ENCODE peak calls at places on chromosomes 2 and 18, in four cellular contexts. A, G, E and Y are unnamed samples.

GRCh38 chr2:127526142-127526939 is at the start of gene IWS1:
- DNase-seq in A (peak), G (peak), E (peak), Y (peak)

GRCh38 chr2:29431485-29431884 is 316.3 kb downstream of the CLIP4 start:
- DNase-seq in A (no peak), G (no peak), E (no peak), Y (no peak)

GRCh38 chr18:66951750-66952149 is 347.9 kb upstream of the CDH19 start:
- DNase-seq in A (no peak), G (no peak), E (no peak), Y (no peak)

GRCh38 chr2:76427447-76427846 is 716.7 kb upstream of the GCFC2 start:
- DNase-seq in A (no peak), G (no peak), E (no peak), Y (no peak)

GRCh38 chr2:237664151-237664550 is 36.8 kb downstream of the LRRFIP1 start:
- DNase-seq in A (no peak), G (no peak), E (no peak), Y (no peak)

GRCh38 chr2:45669109-45669508 is 17.6 kb downstream of the PRKCE start:
- DNase-seq in A (no peak), G (no peak), E (no peak), Y (no peak)

GRCh38 chr18:58831610-58832009 is 33.1 kb upstream of the ZNF532 start:
- DNase-seq in A (no peak), G (peak), E (no peak), Y (no peak)

GRCh38 chr2:174025271-174026121 is 60.3 kb upstream of the SP3 start:
- DNase-seq in A (no peak), G (no peak), E (no peak), Y (no peak)

GRCh38 chr2:12352891-12353290 is 363.8 kb upstream of the TRIB2 start:
- DNase-seq in A (no peak), G (no peak), E (peak), Y (peak)

GRCh38 chr18:22840606-22841144 is 92.5 kb upstream of the RBBP8 start:
- DNase-seq in A (no peak), G (no peak), E (no peak), Y (no peak)

GRCh38 chr2:239390546-239391285 is 10.1 kb downstream of the HDAC4 start:
- DNase-seq in A (no peak), G (no peak), E (no peak), Y (no peak)

GRCh38 chr2:238713234-238713832 is 134.6 kb upstream of the TWIST2 start:
- DNase-seq in A (no peak), G (no peak), E (no peak), Y (no peak)

GRCh38 chr2:23618265-23618664 is 233.3 kb downstream of the KLHL29 start:
- DNase-seq in A (no peak), G (no peak), E (no peak), Y (no peak)

GRCh38 chr2:69012310-69013122 is 463 bp upstream of the ANTXR1 start:
- DNase-seq in A (peak), G (peak), E (peak), Y (peak)

GRCh38 chr2:74548285-74548918 is 5.3 kb downstream of the LOXL3 start:
- DNase-seq in A (no peak), G (no peak), E (no peak), Y (peak)

GRCh38 chr2:121839584-121839983 is 84.1 kb downstream of the TSN start:
- DNase-seq in A (no peak), G (no peak), E (no peak), Y (no peak)

GRCh38 chr18:74990563-74991081 is 218.3 kb downstream of the PTGR3 start:
- DNase-seq in A (no peak), G (no peak), E (peak), Y (no peak)

GRCh38 chr2:181305151-181306123 is 151.7 kb upstream of the ITGA4 start:
- DNase-seq in A (no peak), G (no peak), E (no peak), Y (no peak)

GRCh38 chr2:219486424-219486959 is 12.2 kb upstream of the GMPPA start:
- DNase-seq in A (no peak), G (no peak), E (no peak), Y (no peak)

GRCh38 chr2:3406501-3406900 is 27.0 kb downstream of the TRAPPC12 start:
- DNase-seq in A (no peak), G (no peak), E (no peak), Y (no peak)

GRCh38 chr18:34929336-34929780 is 111.9 kb upstream of the MAPRE2 start:
- DNase-seq in A (no peak), G (peak), E (peak), Y (peak)

GRCh38 chr2:50582164-50582563 is 449.8 kb downstream of the NRXN1 start:
- DNase-seq in A (no peak), G (no peak), E (peak), Y (no peak)

GRCh38 chr18:49728542-49728941 is 84.8 kb downstream of the ACAA2 start:
- DNase-seq in A (no peak), G (peak), E (peak), Y (peak)

GRCh38 chr2:218953366-218953954 is 6.0 kb upstream of the CDK5R2 start:
- DNase-seq in A (no peak), G (no peak), E (no peak), Y (no peak)

GRCh38 chr2:224098473-224098872 is 59.4 kb upstream of the SERPINE2 start:
- DNase-seq in A (no peak), G (no peak), E (no peak), Y (no peak)

GRCh38 chr2:172996387-172996961 is 79.2 kb upstream of the MAP3K20 start:
- DNase-seq in A (no peak), G (peak), E (no peak), Y (no peak)

GRCh38 chr2:190867182-190867581 is 13.4 kb upstream of the GLS start:
- DNase-seq in A (no peak), G (peak), E (no peak), Y (no peak)

GRCh38 chr2:147636238-147636887 is 208.5 kb upstream of the ACVR2A start:
- DNase-seq in A (no peak), G (peak), E (no peak), Y (no peak)